ENCODE peak calls at places on chromosomes 2 and 18, in ten cellular contexts. G is neural progenitor cell; Q is T-helper 2 cell treated with Interferon-gamma antibody and Interleukin-4, amounts not matched to agents 5 μg/mL and 100 μg/mL, for 36 hours; F is chondrocyte; H is progenitor cell of endocrine pancreas; C is ovary; J is kidney tubule cell; P is T-helper 9 cell; E is stimulated activated CD4-positive, alpha-beta T cell treated with anti-CD3 and anti-CD28 coated beads, Interleukin-2, amount 100 ng/mL, for 4 hours; X is stimulated activated CD8-positive, alpha-beta memory T cell treated with anti-CD3 and anti-CD28 coated beads, Interleukin-12 subunit alpha, Interleukin-12 subunit beta, amount 100 ng/mL, for 1 hour. D is an unnamed sample.

GRCh38 chr2:16031055-16031847 is 90.9 kb downstream of the MYCN start:
- DNase-seq in G (no peak), Q (no peak), F (no peak), H (no peak), C (no peak), J (no peak), P (no peak), E (no peak), X (no peak), D (no peak)

GRCh38 chr2:120272763-120273481 is 20.3 kb downstream of the RALB start:
- DNase-seq in G (no peak), Q (no peak), F (no peak), H (no peak), C (no peak), J (no peak), P (no peak), E (no peak), X (no peak), D (no peak)

GRCh38 chr18:12231986-12232385 is 22.2 kb upstream of the CIDEA start:
- DNase-seq in G (no peak), Q (no peak), F (no peak), H (no peak), C (no peak), J (no peak), P (no peak), E (no peak), X (no peak), D (no peak)

GRCh38 chr2:46200100-46200690 is 97.0 kb upstream of the EPAS1 start:
- DNase-seq in G (no peak), Q (no peak), F (no peak), H (no peak), C (no peak), J (no peak), P (no peak), E (no peak), X (no peak), D (no peak)

GRCh38 chr2:6506311-6507258 is 359.1 kb downstream of the CMPK2 start:
- DNase-seq in G (no peak), Q (no peak), F (no peak), H (no peak), C (no peak), J (peak), P (no peak), E (no peak), X (no peak), D (no peak)

GRCh38 chr2:55871637-55872036 is 51.9 kb downstream of the EFEMP1 start:
- DNase-seq in G (no peak), Q (no peak), F (no peak), H (no peak), C (no peak), J (peak), P (no peak), E (no peak), X (no peak), D (no peak)

GRCh38 chr2:26298638-26299393 is 47.1 kb upstream of the SELENOI start:
- DNase-seq in G (peak), Q (peak), F (no peak), H (no peak), C (peak), J (peak), P (no peak), E (peak), X (peak), D (no peak)

GRCh38 chr2:158932246-158932645 is 36.2 kb upstream of the TANC1 start:
- DNase-seq in G (no peak), Q (no peak), F (no peak), H (no peak), C (no peak), J (no peak), P (no peak), E (no peak), X (no peak), D (no peak)

GRCh38 chr18:39845673-39846072 is 2109.4 kb upstream of the PIK3C3 start:
- DNase-seq in G (no peak), Q (no peak), F (no peak), H (no peak), C (no peak), J (no peak), P (no peak), E (no peak), X (no peak), D (no peak)

GRCh38 chr18:56083097-56083865 is 495.3 kb upstream of the TCF4 start:
- DNase-seq in G (peak), Q (no peak), F (no peak), H (no peak), C (peak), J (no peak), P (no peak), E (no peak), X (no peak), D (no peak)